ENCODE peak calls at places on chromosome 22, in six cellular contexts. One of them, this sample, is unnamed.

GRCh38 chr22:47476226-47476625 is 713.8 kb downstream of the TBC1D22A start:
- DNase-seq in neural progenitor cell: no peak
- DNase-seq in pancreas: no peak
- DNase-seq in dorsolateral prefrontal cortex: no peak
- DNase-seq in fibroblast of lung: no peak
- DNase-seq in body of pancreas: no peak
- DNase-seq in this sample: no peak

GRCh38 chr22:47297261-47298016 is 535.0 kb downstream of the TBC1D22A start:
- DNase-seq in neural progenitor cell: no peak
- DNase-seq in pancreas: no peak
- DNase-seq in dorsolateral prefrontal cortex: peak; percentile 0
- DNase-seq in fibroblast of lung: no peak
- DNase-seq in body of pancreas: no peak
- DNase-seq in this sample: no peak

GRCh38 chr22:48494968-48495750 is 1332.5 kb downstream of the BRD1 start:
- DNase-seq in neural progenitor cell: no peak
- DNase-seq in pancreas: no peak
- DNase-seq in dorsolateral prefrontal cortex: no peak
- DNase-seq in fibroblast of lung: no peak
- DNase-seq in body of pancreas: no peak
- DNase-seq in this sample: no peak

GRCh38 chr22:35102663-35103062 is 36.7 kb downstream of the ISX start:
- DNase-seq in neural progenitor cell: peak; percentile 25
- DNase-seq in pancreas: no peak
- DNase-seq in dorsolateral prefrontal cortex: no peak
- DNase-seq in fibroblast of lung: peak; percentile 1
- DNase-seq in body of pancreas: no peak
- DNase-seq in this sample: no peak

GRCh38 chr22:22746963-22747933 is 102.8 kb downstream of the GGTLC2 start:
- DNase-seq in neural progenitor cell: no peak
- DNase-seq in pancreas: no peak
- DNase-seq in dorsolateral prefrontal cortex: peak; percentile 65
- DNase-seq in fibroblast of lung: no peak
- DNase-seq in body of pancreas: no peak
- DNase-seq in this sample: no peak

GRCh38 chr22:45831394-45831793 is 145.6 kb downstream of the WNT7B start:
- DNase-seq in neural progenitor cell: no peak
- DNase-seq in pancreas: no peak
- DNase-seq in dorsolateral prefrontal cortex: no peak
- DNase-seq in fibroblast of lung: peak; percentile 55
- DNase-seq in body of pancreas: no peak
- DNase-seq in this sample: no peak

GRCh38 chr22:28299760-28300159 is 379.9 kb downstream of the TTC28 start:
- DNase-seq in neural progenitor cell: no peak
- DNase-seq in pancreas: no peak
- DNase-seq in dorsolateral prefrontal cortex: no peak
- DNase-seq in fibroblast of lung: peak; percentile 76
- DNase-seq in body of pancreas: peak; percentile 40
- DNase-seq in this sample: no peak

GRCh38 chr22:47127441-47127871 is 365.0 kb downstream of the TBC1D22A start:
- DNase-seq in neural progenitor cell: no peak
- DNase-seq in pancreas: no peak
- DNase-seq in dorsolateral prefrontal cortex: no peak
- DNase-seq in fibroblast of lung: no peak
- DNase-seq in body of pancreas: no peak
- DNase-seq in this sample: no peak

GRCh38 chr22:29146771-29147170 is 58.9 kb upstream of the EMID1 start:
- DNase-seq in neural progenitor cell: no peak
- DNase-seq in pancreas: no peak
- DNase-seq in dorsolateral prefrontal cortex: no peak
- DNase-seq in fibroblast of lung: no peak
- DNase-seq in body of pancreas: no peak
- DNase-seq in this sample: no peak

GRCh38 chr22:20230777-20231420 is 37.2 kb downstream of the RTN4R start:
- DNase-seq in neural progenitor cell: no peak
- DNase-seq in pancreas: no peak
- DNase-seq in dorsolateral prefrontal cortex: no peak
- DNase-seq in fibroblast of lung: no peak
- DNase-seq in body of pancreas: no peak
- DNase-seq in this sample: no peak

GRCh38 chr22:48869161-48869560 is 958.5 kb downstream of the BRD1 start:
- DNase-seq in neural progenitor cell: no peak
- DNase-seq in pancreas: no peak
- DNase-seq in dorsolateral prefrontal cortex: no peak
- DNase-seq in fibroblast of lung: no peak
- DNase-seq in body of pancreas: no peak
- DNase-seq in this sample: no peak

GRCh38 chr22:20068640-20069039 is 11.4 kb upstream of the DGCR8 start:
- DNase-seq in neural progenitor cell: no peak
- DNase-seq in pancreas: no peak
- DNase-seq in dorsolateral prefrontal cortex: no peak
- DNase-seq in fibroblast of lung: no peak
- DNase-seq in body of pancreas: no peak
- DNase-seq in this sample: no peak

GRCh38 chr22:25475554-25476022 is 88.9 kb upstream of the GRK3 start:
- DNase-seq in neural progenitor cell: no peak
- DNase-seq in pancreas: no peak
- DNase-seq in dorsolateral prefrontal cortex: no peak
- DNase-seq in fibroblast of lung: peak; percentile 69
- DNase-seq in body of pancreas: no peak
- DNase-seq in this sample: no peak

GRCh38 chr22:41561788-41562187 is 978 bp downstream of the CSDC2 start:
- DNase-seq in neural progenitor cell: no peak
- DNase-seq in pancreas: peak; percentile 76
- DNase-seq in dorsolateral prefrontal cortex: no peak
- DNase-seq in fibroblast of lung: no peak
- DNase-seq in body of pancreas: peak; percentile 74
- DNase-seq in this sample: no peak

GRCh38 chr22:32411388-32411787 is 659 bp downstream of the RTCB start:
- DNase-seq in neural progenitor cell: peak; percentile 4
- DNase-seq in pancreas: no peak
- DNase-seq in dorsolateral prefrontal cortex: no peak
- DNase-seq in fibroblast of lung: peak; percentile 52
- DNase-seq in body of pancreas: no peak
- DNase-seq in this sample: no peak

GRCh38 chr22:27885977-27886842 is 32.8 kb downstream of the PITPNB start:
- DNase-seq in neural progenitor cell: peak; percentile 61
- DNase-seq in pancreas: no peak
- DNase-seq in dorsolateral prefrontal cortex: peak; percentile 46
- DNase-seq in fibroblast of lung: peak; percentile 90
- DNase-seq in body of pancreas: peak; percentile 64
- DNase-seq in this sample: no peak

GRCh38 chr22:32546935-32547334 is 72.3 kb downstream of the FBXO7 start:
- DNase-seq in neural progenitor cell: no peak
- DNase-seq in pancreas: no peak
- DNase-seq in dorsolateral prefrontal cortex: no peak
- DNase-seq in fibroblast of lung: no peak
- DNase-seq in body of pancreas: no peak
- DNase-seq in this sample: no peak

GRCh38 chr22:35567214-35567792 is 26.7 kb downstream of the RASD2 start:
- DNase-seq in neural progenitor cell: no peak
- DNase-seq in pancreas: no peak
- DNase-seq in dorsolateral prefrontal cortex: no peak
- DNase-seq in fibroblast of lung: no peak
- DNase-seq in body of pancreas: no peak
- DNase-seq in this sample: peak; percentile 72

GRCh38 chr22:24744638-24745037 is 29.9 kb downstream of the PIWIL3 start:
- DNase-seq in neural progenitor cell: no peak
- DNase-seq in pancreas: no peak
- DNase-seq in dorsolateral prefrontal cortex: no peak
- DNase-seq in fibroblast of lung: no peak
- DNase-seq in body of pancreas: no peak
- DNase-seq in this sample: no peak

GRCh38 chr22:48920776-48921241 is 906.9 kb downstream of the BRD1 start:
- DNase-seq in neural progenitor cell: no peak
- DNase-seq in pancreas: no peak
- DNase-seq in dorsolateral prefrontal cortex: no peak
- DNase-seq in fibroblast of lung: no peak
- DNase-seq in body of pancreas: no peak
- DNase-seq in this sample: no peak

GRCh38 chr22:42699953-42700352 is 20.7 kb downstream of the A4GALT start:
- DNase-seq in neural progenitor cell: no peak
- DNase-seq in pancreas: no peak
- DNase-seq in dorsolateral prefrontal cortex: no peak
- DNase-seq in fibroblast of lung: no peak
- DNase-seq in body of pancreas: no peak
- DNase-seq in this sample: no peak

GRCh38 chr22:43923631-43924548 is at the start of gene PNPLA3:
- DNase-seq in neural progenitor cell: peak; percentile 98
- DNase-seq in pancreas: peak; percentile 92
- DNase-seq in dorsolateral prefrontal cortex: peak; percentile 54
- DNase-seq in fibroblast of lung: peak; percentile 88
- DNase-seq in body of pancreas: peak; percentile 94
- DNase-seq in this sample: peak; percentile 75

GRCh38 chr22:43928418-43929307 is 5.1 kb downstream of the PNPLA3 start:
- DNase-seq in neural progenitor cell: no peak
- DNase-seq in pancreas: no peak
- DNase-seq in dorsolateral prefrontal cortex: no peak
- DNase-seq in fibroblast of lung: no peak
- DNase-seq in body of pancreas: no peak
- DNase-seq in this sample: no peak

GRCh38 chr22:43923191-43923590 is 414 bp upstream of the PNPLA3 start:
- DNase-seq in neural progenitor cell: no peak
- DNase-seq in pancreas: no peak
- DNase-seq in dorsolateral prefrontal cortex: no peak
- DNase-seq in fibroblast of lung: peak; percentile 24
- DNase-seq in body of pancreas: peak; percentile 11
- DNase-seq in this sample: no peak

GRCh38 chr22:43926349-43926710 is 2.7 kb downstream of the PNPLA3 start:
- DNase-seq in neural progenitor cell: no peak
- DNase-seq in pancreas: no peak
- DNase-seq in dorsolateral prefrontal cortex: no peak
- DNase-seq in fibroblast of lung: peak; percentile 42
- DNase-seq in body of pancreas: no peak
- DNase-seq in this sample: no peak

DNA sequence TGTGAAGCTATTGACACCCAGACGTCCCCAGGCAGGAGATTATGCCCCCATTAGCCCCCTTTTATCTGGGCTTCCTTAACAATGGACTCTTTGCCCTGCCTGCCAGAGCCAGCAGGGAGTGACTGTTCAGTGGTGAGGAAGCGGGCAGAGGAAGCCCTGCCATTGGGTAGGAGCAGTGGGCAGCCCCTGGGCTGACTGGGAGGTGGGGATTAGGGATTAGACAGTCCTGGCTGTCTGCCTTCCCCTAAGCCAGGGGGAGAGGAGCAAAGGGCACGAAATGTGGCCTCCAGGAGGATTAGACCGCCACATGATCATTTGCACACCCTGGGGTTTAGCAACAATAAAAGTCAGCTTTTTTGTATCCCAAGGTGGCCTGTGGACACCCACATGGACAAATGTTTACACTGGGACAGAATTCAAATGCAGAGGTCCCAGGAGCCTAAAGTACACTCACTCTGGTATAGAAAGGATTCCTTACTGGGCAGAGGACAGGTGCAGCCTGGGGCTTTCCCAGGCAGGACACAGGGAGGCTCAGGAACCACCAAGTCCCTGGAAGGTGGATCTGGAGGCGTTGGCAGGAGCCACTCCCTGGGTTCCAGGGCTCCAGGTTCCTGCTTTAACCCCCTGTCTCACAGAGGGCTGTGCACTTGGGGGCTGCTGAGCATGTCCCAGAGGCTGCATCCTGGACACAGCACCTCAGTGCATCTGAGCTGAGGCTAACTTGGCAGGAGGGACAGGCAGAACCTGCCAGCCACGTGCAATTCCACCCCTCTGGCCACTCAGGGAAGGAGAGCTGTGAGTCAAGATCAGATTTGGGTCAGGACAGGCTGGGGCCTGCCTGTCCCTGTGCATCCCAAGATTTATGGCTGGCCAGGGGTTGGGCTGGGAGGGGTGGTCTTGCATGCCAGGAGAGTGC is 2.1 kb downstream of the PNPLA3 start:
- DNase-seq in neural progenitor cell: peak; percentile 94
- DNase-seq in pancreas: no peak
- DNase-seq in dorsolateral prefrontal cortex: no peak
- DNase-seq in fibroblast of lung: peak; percentile 25
- DNase-seq in body of pancreas: no peak
- DNase-seq in this sample: no peak
- H3K27ac ChIP-seq in neural progenitor cell: peak overlapping the region; percentile 18
- H3K27ac ChIP-seq in pancreas: no peak overlapping the region
- H3K27ac ChIP-seq in dorsolateral prefrontal cortex: no peak overlapping the region
- H3K27ac ChIP-seq in fibroblast of lung: no peak overlapping the region
- H3K27ac ChIP-seq in body of pancreas: no peak overlapping the region
- H3K27ac ChIP-seq in this sample: no peak overlapping the region

GRCh38 chr22:36977401-36977861 is 41.8 kb downstream of the TST start:
- DNase-seq in neural progenitor cell: peak; percentile 84
- DNase-seq in pancreas: peak; percentile 76
- DNase-seq in dorsolateral prefrontal cortex: no peak
- DNase-seq in fibroblast of lung: peak; percentile 28
- DNase-seq in body of pancreas: peak; percentile 81
- DNase-seq in this sample: peak; percentile 11
- H3K27ac ChIP-seq in neural progenitor cell: no peak overlapping the region
- H3K27ac ChIP-seq in pancreas: no peak overlapping the region
- H3K27ac ChIP-seq in dorsolateral prefrontal cortex: no peak overlapping the region
- H3K27ac ChIP-seq in fibroblast of lung: no peak overlapping the region
- H3K27ac ChIP-seq in body of pancreas: no peak overlapping the region
- H3K27ac ChIP-seq in this sample: no peak overlapping the region

DNA sequence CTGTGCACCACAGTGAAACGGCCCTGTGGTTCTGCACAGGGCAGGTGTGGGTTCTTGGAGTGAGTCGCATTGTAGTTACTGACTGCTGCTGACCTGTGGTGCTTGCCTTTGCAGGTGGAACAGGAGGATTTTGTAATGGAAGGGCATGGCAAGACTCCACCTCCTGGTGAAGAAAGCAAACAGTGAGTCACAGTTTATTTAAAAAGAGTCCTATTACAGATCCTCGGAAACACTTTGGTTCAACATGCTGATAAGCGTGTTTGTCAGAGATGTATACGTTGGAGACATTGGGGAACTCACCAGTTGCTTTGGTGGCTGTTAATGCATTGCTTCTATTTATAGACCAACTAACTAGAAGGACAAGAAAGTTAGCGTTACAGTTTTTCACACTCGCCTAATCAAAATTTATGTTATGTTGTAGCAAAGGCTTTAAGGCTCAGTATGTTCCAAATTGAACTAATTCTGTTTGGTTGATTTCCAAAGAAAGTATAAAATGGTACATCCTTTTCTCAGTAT is 21.7 kb upstream of the TNRC6B start:
- DNase-seq in neural progenitor cell: no peak
- DNase-seq in pancreas: peak; percentile 38
- DNase-seq in dorsolateral prefrontal cortex: no peak
- DNase-seq in fibroblast of lung: peak; percentile 68
- DNase-seq in body of pancreas: peak; percentile 79
- DNase-seq in this sample: no peak
- H3K27ac ChIP-seq in neural progenitor cell: no peak overlapping the region
- H3K27ac ChIP-seq in pancreas: peak overlapping the region; percentile 50
- H3K27ac ChIP-seq in dorsolateral prefrontal cortex: no peak overlapping the region
- H3K27ac ChIP-seq in fibroblast of lung: no peak overlapping the region
- H3K27ac ChIP-seq in body of pancreas: peak overlapping the region; percentile 53
- H3K27ac ChIP-seq in this sample: no peak overlapping the region

DNA sequence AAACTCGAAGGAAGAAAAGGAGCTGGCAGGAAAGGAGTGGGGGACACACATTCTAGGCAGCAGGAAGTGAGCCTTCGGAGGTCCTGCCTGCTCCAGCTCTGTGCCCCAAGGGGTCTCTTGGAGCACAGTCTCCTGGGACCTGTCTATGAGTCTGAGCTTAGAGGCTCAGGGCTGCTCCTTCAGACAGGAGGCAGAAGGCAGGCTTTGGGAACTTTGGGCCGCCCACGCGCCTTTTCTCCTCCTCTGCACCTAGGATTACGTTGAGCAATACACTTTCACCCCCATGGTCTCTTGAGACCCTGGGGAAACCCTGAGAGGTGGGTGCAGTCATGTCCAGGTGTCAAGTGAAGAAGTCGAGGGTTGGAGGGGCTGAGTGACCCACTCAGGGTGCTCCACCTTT is 965 bp downstream of the TCN2 start:
- DNase-seq in neural progenitor cell: no peak
- DNase-seq in pancreas: no peak
- DNase-seq in dorsolateral prefrontal cortex: no peak
- DNase-seq in fibroblast of lung: no peak
- DNase-seq in body of pancreas: no peak
- DNase-seq in this sample: no peak
- H3K27ac ChIP-seq in neural progenitor cell: no peak overlapping the region
- H3K27ac ChIP-seq in pancreas: no peak overlapping the region
- H3K27ac ChIP-seq in dorsolateral prefrontal cortex: no peak overlapping the region
- H3K27ac ChIP-seq in fibroblast of lung: no peak overlapping the region
- H3K27ac ChIP-seq in body of pancreas: no peak overlapping the region
- H3K27ac ChIP-seq in this sample: no peak overlapping the region